ENCODE peak calls at places on chromosomes 7 and 10, in six cellular contexts. H, R, D, I, E and Z are unnamed samples.

GRCh38 chr10:11482306-11482705 is 129.1 kb downstream of the USP6NL start:
- DNase-seq in H (no peak), R (no peak), D (no peak), I (no peak), E (no peak), Z (no peak)

GRCh38 chr7:104142147-104142546 is 65.7 kb downstream of the ORC5 start:
- DNase-seq in H (no peak), R (no peak), D (no peak), I (peak), E (no peak), Z (no peak)

GRCh38 chr10:3524086-3524960 is 260.7 kb downstream of the KLF6 start:
- DNase-seq in H (no peak), R (no peak), D (no peak), I (no peak), E (no peak), Z (no peak)

GRCh38 chr10:100612601-100613595 is 77.2 kb downstream of the HIF1AN start:
- DNase-seq in H (no peak), R (no peak), D (no peak), I (no peak), E (no peak), Z (no peak)

GRCh38 chr10:76336213-76336963 is 905.0 kb downstream of the LRMDA start:
- DNase-seq in H (no peak), R (no peak), D (peak), I (no peak), E (no peak), Z (no peak)

GRCh38 chr10:56487746-56488145 is 126.7 kb upstream of the ZWINT start:
- DNase-seq in H (no peak), R (no peak), D (no peak), I (no peak), E (no peak), Z (no peak)

GRCh38 chr7:29793507-29793906 is 12.8 kb upstream of the WIPF3 start:
- DNase-seq in H (no peak), R (no peak), D (no peak), I (no peak), E (no peak), Z (no peak)

GRCh38 chr10:116761883-116762282 is 19.5 kb upstream of the HSPA12A start:
- DNase-seq in H (no peak), R (no peak), D (no peak), I (no peak), E (no peak), Z (no peak)

GRCh38 chr7:1151653-1152425 is 8.2 kb downstream of the ZFAND2A start:
- DNase-seq in H (no peak), R (no peak), D (no peak), I (no peak), E (no peak), Z (no peak)

GRCh38 chr7:159115601-159116501 is 28.8 kb downstream of the VIPR2 start:
- DNase-seq in H (peak), R (peak), D (no peak), I (no peak), E (no peak), Z (no peak)

GRCh38 chr10:47257396-47258120 is 42.4 kb upstream of the GDF10 start:
- DNase-seq in H (no peak), R (peak), D (no peak), I (no peak), E (no peak), Z (no peak)

GRCh38 chr10:48302515-48303476 is 3.7 kb upstream of the MAPK8 start:
- DNase-seq in H (no peak), R (peak), D (no peak), I (no peak), E (no peak), Z (no peak)

GRCh38 chr10:14923972-14924371 is 29.9 kb downstream of the DCLRE1C start:
- DNase-seq in H (no peak), R (no peak), D (no peak), I (no peak), E (no peak), Z (no peak)

GRCh38 chr7:98254516-98254915 is 2.5 kb upstream of the TECPR1 start:
- DNase-seq in H (no peak), R (no peak), D (no peak), I (no peak), E (no peak), Z (no peak)

GRCh38 chr7:145850636-145851035 is 266.0 kb upstream of the CNTNAP2 start:
- DNase-seq in H (no peak), R (no peak), D (no peak), I (no peak), E (no peak), Z (no peak)

GRCh38 chr10:113335603-113336002 is 217.2 kb upstream of the HABP2 start:
- DNase-seq in H (no peak), R (no peak), D (no peak), I (no peak), E (no peak), Z (no peak)

GRCh38 chr7:1704326-1705241 is 34.5 kb downstream of the ELFN1 start:
- DNase-seq in H (no peak), R (no peak), D (no peak), I (no peak), E (no peak), Z (no peak)

GRCh38 chr10:53839437-53840039 is 961.5 kb downstream of the PCDH15 start:
- DNase-seq in H (peak), R (peak), D (peak), I (peak), E (no peak), Z (no peak)

GRCh38 chr7:143286522-143286890 is 1.6 kb upstream of the CASP2 start:
- DNase-seq in H (no peak), R (no peak), D (no peak), I (no peak), E (no peak), Z (peak)

GRCh38 chr7:64630496-64630895 is 35.4 kb upstream of the ZNF107 start:
- DNase-seq in H (peak), R (no peak), D (no peak), I (peak), E (no peak), Z (no peak)

GRCh38 chr10:44186150-44186549 is 198.7 kb downstream of the CXCL12 start:
- DNase-seq in H (no peak), R (no peak), D (no peak), I (no peak), E (no peak), Z (no peak)

GRCh38 chr10:14074062-14074884 is 256.5 kb downstream of the FRMD4A start:
- DNase-seq in H (peak), R (no peak), D (peak), I (peak), E (no peak), Z (no peak)

GRCh38 chr7:116670409-116671036 is 1.5 kb upstream of the MET start:
- DNase-seq in H (no peak), R (no peak), D (peak), I (no peak), E (no peak), Z (no peak)

GRCh38 chr10:23015021-23015707 is 80.2 kb upstream of the MSRB2 start:
- DNase-seq in H (no peak), R (peak), D (no peak), I (no peak), E (no peak), Z (no peak)

GRCh38 chr10:60654813-60655464 is 123.3 kb upstream of the CDK1 start:
- DNase-seq in H (no peak), R (no peak), D (no peak), I (no peak), E (no peak), Z (no peak)

GRCh38 chr7:70647801-70648491 is 484.0 kb upstream of the GALNT17 start:
- DNase-seq in H (no peak), R (no peak), D (no peak), I (no peak), E (peak), Z (no peak)

GRCh38 chr10:61662794-61663259 is at the start of gene CABCOCO1:
- DNase-seq in H (peak), R (no peak), D (peak), I (no peak), E (no peak), Z (peak)

GRCh38 chr7:23383225-23383624 is 84.1 kb downstream of the MALSU1 start:
- DNase-seq in H (no peak), R (no peak), D (no peak), I (no peak), E (no peak), Z (no peak)

GRCh38 chr7:142811154-142811737 is 40.5 kb downstream of the PRSS2 start:
- DNase-seq in H (peak), R (peak), D (peak), I (peak), E (no peak), Z (no peak)

GRCh38 chr10:86756511-86757109 is at the start of gene BMPR1A:
- DNase-seq in H (peak), R (no peak), D (peak), I (no peak), E (no peak), Z (no peak)

GRCh38 chr10:56481521-56482091 is 120.5 kb upstream of the ZWINT start:
- DNase-seq in H (no peak), R (no peak), D (no peak), I (no peak), E (no peak), Z (no peak)

GRCh38 chr7:1024331-1024761 is 20.0 kb upstream of the GPR146 start:
- DNase-seq in H (no peak), R (peak), D (no peak), I (peak), E (no peak), Z (no peak)

GRCh38 chr10:69453759-69454158 is 2.5 kb downstream of the TSPAN15 start:
- DNase-seq in H (no peak), R (no peak), D (no peak), I (no peak), E (no peak), Z (no peak)

GRCh38 chr10:49646256-49646870 is 32.5 kb downstream of the CHAT start:
- DNase-seq in H (no peak), R (no peak), D (no peak), I (no peak), E (no peak), Z (no peak)